ENCODE peak calls at places on chromosomes 4 and X, in seven cellular contexts. One of them, this sample, is unnamed.

GRCh38 chr4:135098061-135098460 is 896.5 kb upstream of the PABPC4L start:
- DNase-seq in mesendoderm: no peak
- DNase-seq in Jurkat, Clone E6-1: no peak
- DNase-seq in HFF-Myc: no peak
- DNase-seq in CD4-positive, CD25-positive, alpha-beta regulatory T cell: no peak
- DNase-seq in pancreas: no peak
- DNase-seq in HCT116: no peak
- DNase-seq in this sample: no peak

GRCh38 chr4:182808673-182809416 is 108.3 kb downstream of the DCTD start:
- DNase-seq in mesendoderm: no peak
- DNase-seq in Jurkat, Clone E6-1: peak; percentile 78
- DNase-seq in HFF-Myc: no peak
- DNase-seq in CD4-positive, CD25-positive, alpha-beta regulatory T cell: peak; percentile 68
- DNase-seq in pancreas: no peak
- DNase-seq in HCT116: no peak
- DNase-seq in this sample: peak; percentile 40

GRCh38 chrX:21723097-21723496 is 34.8 kb downstream of the SMPX start:
- DNase-seq in mesendoderm: peak; percentile 34
- DNase-seq in Jurkat, Clone E6-1: no peak
- DNase-seq in HFF-Myc: no peak
- DNase-seq in CD4-positive, CD25-positive, alpha-beta regulatory T cell: peak; percentile 1
- DNase-seq in pancreas: no peak
- DNase-seq in HCT116: no peak
- DNase-seq in this sample: no peak

GRCh38 chrX:124217289-124218251 is 114.9 kb upstream of the TEX13D start:
- DNase-seq in mesendoderm: peak; percentile 91
- DNase-seq in Jurkat, Clone E6-1: peak; percentile 90
- DNase-seq in HFF-Myc: peak; percentile 22
- DNase-seq in CD4-positive, CD25-positive, alpha-beta regulatory T cell: peak; percentile 77
- DNase-seq in pancreas: no peak
- DNase-seq in HCT116: no peak
- DNase-seq in this sample: peak; percentile 43

GRCh38 chr4:78529569-78530209 is 21.9 kb upstream of the ANXA3 start:
- DNase-seq in mesendoderm: no peak
- DNase-seq in Jurkat, Clone E6-1: no peak
- DNase-seq in HFF-Myc: no peak
- DNase-seq in CD4-positive, CD25-positive, alpha-beta regulatory T cell: no peak
- DNase-seq in pancreas: no peak
- DNase-seq in HCT116: no peak
- DNase-seq in this sample: no peak

GRCh38 chr4:14771091-14771490 is 231.2 kb upstream of the CPEB2 start:
- DNase-seq in mesendoderm: no peak
- DNase-seq in Jurkat, Clone E6-1: no peak
- DNase-seq in HFF-Myc: no peak
- DNase-seq in CD4-positive, CD25-positive, alpha-beta regulatory T cell: no peak
- DNase-seq in pancreas: no peak
- DNase-seq in HCT116: no peak
- DNase-seq in this sample: no peak

GRCh38 chr4:24857996-24858395 is 54.8 kb downstream of the CCDC149 start:
- DNase-seq in mesendoderm: no peak
- DNase-seq in Jurkat, Clone E6-1: no peak
- DNase-seq in HFF-Myc: peak; percentile 39
- DNase-seq in CD4-positive, CD25-positive, alpha-beta regulatory T cell: no peak
- DNase-seq in pancreas: no peak
- DNase-seq in HCT116: no peak
- DNase-seq in this sample: no peak

GRCh38 chrX:134602410-134602809 is 55.9 kb downstream of the PLAC1 start:
- DNase-seq in mesendoderm: no peak
- DNase-seq in Jurkat, Clone E6-1: no peak
- DNase-seq in HFF-Myc: no peak
- DNase-seq in CD4-positive, CD25-positive, alpha-beta regulatory T cell: no peak
- DNase-seq in pancreas: no peak
- DNase-seq in HCT116: no peak
- DNase-seq in this sample: no peak

GRCh38 chr4:31803511-31804195 is 1083.5 kb downstream of the PCDH7 start:
- DNase-seq in mesendoderm: no peak
- DNase-seq in Jurkat, Clone E6-1: no peak
- DNase-seq in HFF-Myc: no peak
- DNase-seq in CD4-positive, CD25-positive, alpha-beta regulatory T cell: no peak
- DNase-seq in pancreas: no peak
- DNase-seq in HCT116: no peak
- DNase-seq in this sample: no peak

GRCh38 chr4:123102897-123103489 is 180.6 kb upstream of the NUDT6 start:
- DNase-seq in mesendoderm: peak; percentile 60
- DNase-seq in Jurkat, Clone E6-1: peak; percentile 47
- DNase-seq in HFF-Myc: no peak
- DNase-seq in CD4-positive, CD25-positive, alpha-beta regulatory T cell: peak; percentile 38
- DNase-seq in pancreas: no peak
- DNase-seq in HCT116: peak; percentile 19
- DNase-seq in this sample: peak; percentile 3

GRCh38 chrX:147848009-147848408 is 63.7 kb upstream of the FMR1 start:
- DNase-seq in mesendoderm: no peak
- DNase-seq in Jurkat, Clone E6-1: no peak
- DNase-seq in HFF-Myc: no peak
- DNase-seq in CD4-positive, CD25-positive, alpha-beta regulatory T cell: no peak
- DNase-seq in pancreas: no peak
- DNase-seq in HCT116: no peak
- DNase-seq in this sample: no peak

GRCh38 chr4:142347241-142347640 is 498.9 kb downstream of the INPP4B start:
- DNase-seq in mesendoderm: no peak
- DNase-seq in Jurkat, Clone E6-1: no peak
- DNase-seq in HFF-Myc: no peak
- DNase-seq in CD4-positive, CD25-positive, alpha-beta regulatory T cell: no peak
- DNase-seq in pancreas: no peak
- DNase-seq in HCT116: no peak
- DNase-seq in this sample: no peak

GRCh38 chr4:61086979-61087378 is 113.1 kb upstream of the ADGRL3 start:
- DNase-seq in mesendoderm: no peak
- DNase-seq in Jurkat, Clone E6-1: no peak
- DNase-seq in HFF-Myc: no peak
- DNase-seq in CD4-positive, CD25-positive, alpha-beta regulatory T cell: no peak
- DNase-seq in pancreas: no peak
- DNase-seq in HCT116: no peak
- DNase-seq in this sample: no peak

GRCh38 chr4:7041851-7042696 is 1.1 kb upstream of the TADA2B start:
- DNase-seq in mesendoderm: no peak
- DNase-seq in Jurkat, Clone E6-1: no peak
- DNase-seq in HFF-Myc: no peak
- DNase-seq in CD4-positive, CD25-positive, alpha-beta regulatory T cell: no peak
- DNase-seq in pancreas: no peak
- DNase-seq in HCT116: no peak
- DNase-seq in this sample: no peak

GRCh38 chr4:81164623-81165416 is 50.2 kb downstream of the PRKG2 start:
- DNase-seq in mesendoderm: no peak
- DNase-seq in Jurkat, Clone E6-1: no peak
- DNase-seq in HFF-Myc: no peak
- DNase-seq in CD4-positive, CD25-positive, alpha-beta regulatory T cell: no peak
- DNase-seq in pancreas: no peak
- DNase-seq in HCT116: peak; percentile 92
- DNase-seq in this sample: no peak
- H3K4me3 ChIP-seq in mesendoderm: no peak overlapping the region
- H3K4me3 ChIP-seq in Jurkat, Clone E6-1: no peak overlapping the region
- H3K4me3 ChIP-seq in HFF-Myc: no peak overlapping the region
- H3K4me3 ChIP-seq in CD4-positive, CD25-positive, alpha-beta regulatory T cell: no peak overlapping the region
- H3K4me3 ChIP-seq in pancreas: no peak overlapping the region
- H3K4me3 ChIP-seq in HCT116: peak overlapping the region; percentile 46
- H3K4me3 ChIP-seq in this sample: no peak overlapping the region

GRCh38 chr4:143399113-143399949 is 62.7 kb downstream of the GAB1 start:
- DNase-seq in mesendoderm: peak; percentile 71
- DNase-seq in Jurkat, Clone E6-1: peak; percentile 33
- DNase-seq in HFF-Myc: no peak
- DNase-seq in CD4-positive, CD25-positive, alpha-beta regulatory T cell: peak; percentile 46
- DNase-seq in pancreas: no peak
- DNase-seq in HCT116: peak; percentile 50
- DNase-seq in this sample: no peak
- H3K4me3 ChIP-seq in mesendoderm: no peak overlapping the region
- H3K4me3 ChIP-seq in Jurkat, Clone E6-1: no peak overlapping the region
- H3K4me3 ChIP-seq in HFF-Myc: no peak overlapping the region
- H3K4me3 ChIP-seq in CD4-positive, CD25-positive, alpha-beta regulatory T cell: no peak overlapping the region
- H3K4me3 ChIP-seq in pancreas: no peak overlapping the region
- H3K4me3 ChIP-seq in HCT116: no peak overlapping the region
- H3K4me3 ChIP-seq in this sample: no peak overlapping the region

GRCh38 chrX:10676239-10676971 is 56.0 kb upstream of the MID1 start:
- DNase-seq in mesendoderm: peak; percentile 50
- DNase-seq in Jurkat, Clone E6-1: no peak
- DNase-seq in HFF-Myc: no peak
- DNase-seq in CD4-positive, CD25-positive, alpha-beta regulatory T cell: no peak
- DNase-seq in pancreas: no peak
- DNase-seq in HCT116: no peak
- DNase-seq in this sample: no peak
- H3K4me3 ChIP-seq in mesendoderm: no peak overlapping the region
- H3K4me3 ChIP-seq in Jurkat, Clone E6-1: no peak overlapping the region
- H3K4me3 ChIP-seq in HFF-Myc: no peak overlapping the region
- H3K4me3 ChIP-seq in CD4-positive, CD25-positive, alpha-beta regulatory T cell: no peak overlapping the region
- H3K4me3 ChIP-seq in pancreas: no peak overlapping the region
- H3K4me3 ChIP-seq in HCT116: no peak overlapping the region
- H3K4me3 ChIP-seq in this sample: no peak overlapping the region

DNA sequence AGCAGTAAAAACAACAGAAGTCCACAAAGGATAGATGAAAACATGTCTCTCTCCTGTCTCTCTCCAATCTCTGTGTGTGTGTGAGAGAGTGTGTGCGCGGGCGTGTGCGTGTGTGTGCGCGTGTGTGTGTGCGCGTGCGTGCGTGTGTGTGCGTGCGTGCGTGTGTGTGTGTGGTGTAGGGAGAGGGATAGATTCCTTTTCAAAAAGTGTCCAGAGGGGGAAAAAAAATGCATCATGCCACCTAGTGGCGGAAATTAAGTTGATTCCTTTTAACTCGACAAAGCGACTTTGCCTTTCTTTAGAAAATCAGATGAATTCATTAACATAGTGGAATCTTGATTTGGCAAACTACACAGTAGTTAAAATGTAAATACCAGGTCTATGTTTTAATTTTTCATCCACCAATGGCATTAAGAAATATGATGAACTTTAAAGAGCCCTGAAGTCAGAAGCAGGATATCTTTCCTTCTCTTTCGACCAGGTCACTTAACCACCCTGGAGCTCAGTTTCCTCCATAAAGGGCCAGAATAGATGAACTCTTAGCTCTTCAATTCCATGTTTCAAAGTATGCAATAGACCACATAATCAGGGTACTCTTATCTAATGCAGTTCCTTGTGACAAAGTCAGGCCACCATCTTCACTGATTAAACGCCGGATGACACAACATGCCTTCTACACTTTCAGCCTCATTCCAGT is 162.9 kb downstream of the FBXO8 start:
- DNase-seq in mesendoderm: peak; percentile 61
- DNase-seq in Jurkat, Clone E6-1: peak; percentile 60
- DNase-seq in HFF-Myc: peak; percentile 46
- DNase-seq in CD4-positive, CD25-positive, alpha-beta regulatory T cell: peak; percentile 40
- DNase-seq in pancreas: peak; percentile 42
- DNase-seq in HCT116: peak; percentile 66
- DNase-seq in this sample: no peak
- H3K4me3 ChIP-seq in mesendoderm: no peak overlapping the region
- H3K4me3 ChIP-seq in Jurkat, Clone E6-1: no peak overlapping the region
- H3K4me3 ChIP-seq in HFF-Myc: peak overlapping the region; percentile 25
- H3K4me3 ChIP-seq in CD4-positive, CD25-positive, alpha-beta regulatory T cell: no peak overlapping the region
- H3K4me3 ChIP-seq in pancreas: no peak overlapping the region
- H3K4me3 ChIP-seq in HCT116: peak overlapping the region; percentile 11
- H3K4me3 ChIP-seq in this sample: no peak overlapping the region

GRCh38 chr4:67452100-67452887 is 93.0 kb downstream of the CENPC start:
- DNase-seq in mesendoderm: no peak
- DNase-seq in Jurkat, Clone E6-1: no peak
- DNase-seq in HFF-Myc: no peak
- DNase-seq in CD4-positive, CD25-positive, alpha-beta regulatory T cell: no peak
- DNase-seq in pancreas: no peak
- DNase-seq in HCT116: no peak
- DNase-seq in this sample: no peak
- H3K4me3 ChIP-seq in mesendoderm: no peak overlapping the region
- H3K4me3 ChIP-seq in Jurkat, Clone E6-1: no peak overlapping the region
- H3K4me3 ChIP-seq in HFF-Myc: no peak overlapping the region
- H3K4me3 ChIP-seq in CD4-positive, CD25-positive, alpha-beta regulatory T cell: no peak overlapping the region
- H3K4me3 ChIP-seq in pancreas: no peak overlapping the region
- H3K4me3 ChIP-seq in HCT116: no peak overlapping the region
- H3K4me3 ChIP-seq in this sample: no peak overlapping the region

DNA sequence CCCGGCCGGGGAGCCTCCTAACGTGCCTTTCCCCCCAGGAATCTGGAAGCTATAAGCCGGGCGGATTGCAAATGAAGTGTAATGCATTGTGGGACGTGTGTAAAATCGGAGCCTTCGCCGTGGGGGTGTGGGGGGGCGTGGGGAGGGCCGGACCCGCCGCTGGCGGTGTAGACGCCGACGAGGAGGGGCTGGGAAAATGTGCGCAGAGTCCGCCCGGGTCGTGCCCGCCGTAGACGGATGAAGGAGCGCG is 1.3 kb downstream of the STOX2 start:
- DNase-seq in mesendoderm: no peak
- DNase-seq in Jurkat, Clone E6-1: no peak
- DNase-seq in HFF-Myc: no peak
- DNase-seq in CD4-positive, CD25-positive, alpha-beta regulatory T cell: no peak
- DNase-seq in pancreas: no peak
- DNase-seq in HCT116: no peak
- DNase-seq in this sample: no peak
- H3K4me3 ChIP-seq in mesendoderm: peak overlapping the region; percentile 49
- H3K4me3 ChIP-seq in Jurkat, Clone E6-1: no peak overlapping the region
- H3K4me3 ChIP-seq in HFF-Myc: no peak overlapping the region
- H3K4me3 ChIP-seq in CD4-positive, CD25-positive, alpha-beta regulatory T cell: no peak overlapping the region
- H3K4me3 ChIP-seq in pancreas: peak overlapping the region; percentile 51
- H3K4me3 ChIP-seq in HCT116: no peak overlapping the region
- H3K4me3 ChIP-seq in this sample: no peak overlapping the region

GRCh38 chrX:53093177-53093655 is 726 bp upstream of the KANTR start:
- DNase-seq in mesendoderm: peak; percentile 87
- DNase-seq in Jurkat, Clone E6-1: no peak
- DNase-seq in HFF-Myc: no peak
- DNase-seq in CD4-positive, CD25-positive, alpha-beta regulatory T cell: peak; percentile 83
- DNase-seq in pancreas: peak; percentile 76
- DNase-seq in HCT116: peak; percentile 65
- DNase-seq in this sample: peak; percentile 83
- H3K4me3 ChIP-seq in mesendoderm: no peak overlapping the region
- H3K4me3 ChIP-seq in Jurkat, Clone E6-1: peak overlapping the region; percentile 77
- H3K4me3 ChIP-seq in HFF-Myc: peak overlapping the region; percentile 76
- H3K4me3 ChIP-seq in CD4-positive, CD25-positive, alpha-beta regulatory T cell: peak overlapping the region; percentile 80
- H3K4me3 ChIP-seq in pancreas: no peak overlapping the region
- H3K4me3 ChIP-seq in HCT116: peak overlapping the region; percentile 75
- H3K4me3 ChIP-seq in this sample: peak overlapping the region; percentile 88

GRCh38 chrX:53072418-53073114 is 9.6 kb upstream of the TSPYL2 start:
- DNase-seq in mesendoderm: no peak
- DNase-seq in Jurkat, Clone E6-1: no peak
- DNase-seq in HFF-Myc: no peak
- DNase-seq in CD4-positive, CD25-positive, alpha-beta regulatory T cell: peak; percentile 12
- DNase-seq in pancreas: no peak
- DNase-seq in HCT116: no peak
- DNase-seq in this sample: no peak
- H3K4me3 ChIP-seq in mesendoderm: no peak overlapping the region
- H3K4me3 ChIP-seq in Jurkat, Clone E6-1: peak overlapping the region; percentile 61
- H3K4me3 ChIP-seq in HFF-Myc: no peak overlapping the region
- H3K4me3 ChIP-seq in CD4-positive, CD25-positive, alpha-beta regulatory T cell: peak overlapping the region; percentile 75
- H3K4me3 ChIP-seq in pancreas: no peak overlapping the region
- H3K4me3 ChIP-seq in HCT116: peak overlapping the region; percentile 60
- H3K4me3 ChIP-seq in this sample: no peak overlapping the region

GRCh38 chr4:86043755-86044592 is 315.9 kb downstream of the MAPK10 start:
- DNase-seq in mesendoderm: peak; percentile 53
- DNase-seq in Jurkat, Clone E6-1: peak; percentile 17
- DNase-seq in HFF-Myc: no peak
- DNase-seq in CD4-positive, CD25-positive, alpha-beta regulatory T cell: peak; percentile 34
- DNase-seq in pancreas: no peak
- DNase-seq in HCT116: peak; percentile 37
- DNase-seq in this sample: no peak
- H3K4me3 ChIP-seq in mesendoderm: no peak overlapping the region
- H3K4me3 ChIP-seq in Jurkat, Clone E6-1: no peak overlapping the region
- H3K4me3 ChIP-seq in HFF-Myc: no peak overlapping the region
- H3K4me3 ChIP-seq in CD4-positive, CD25-positive, alpha-beta regulatory T cell: no peak overlapping the region
- H3K4me3 ChIP-seq in pancreas: no peak overlapping the region
- H3K4me3 ChIP-seq in HCT116: no peak overlapping the region
- H3K4me3 ChIP-seq in this sample: no peak overlapping the region

This sample was measured in CD8-positive, alpha-beta memory T cell.